ENCODE peak calls at places on chromosomes 16 and 17, in four cellular contexts. C is mucosa of descending colon, E is dorsolateral prefrontal cortex, V is left ventricle myocardium inferior. T is an unnamed sample.

GRCh38 chr17:27649929-27650328 is 18.9 kb downstream of the LGALS9 start:
- DNase-seq in C (no peak), E (no peak), V (peak), T (no peak)

GRCh38 chr16:51236583-51236982 is 85.5 kb upstream of the SALL1 start:
- DNase-seq in C (no peak), E (no peak), V (no peak), T (no peak)

GRCh38 chr17:77205396-77206124 is 64.8 kb downstream of the SEC14L1 start:
- DNase-seq in C (peak), E (no peak), V (no peak), T (no peak)

GRCh38 chr17:27986805-27987684 is 55.4 kb upstream of the NLK start:
- DNase-seq in C (no peak), E (no peak), V (no peak), T (no peak)

GRCh38 chr16:81451753-81452680 is 7.4 kb downstream of the CMIP start:
- DNase-seq in C (peak), E (peak), V (no peak), T (no peak)

GRCh38 chr17:32266389-32267269 is 997 bp downstream of the RHBDL3 start:
- DNase-seq in C (no peak), E (no peak), V (no peak), T (no peak)

GRCh38 chr17:6139447-6139832 is 69.3 kb downstream of the WSCD1 start:
- DNase-seq in C (no peak), E (no peak), V (no peak), T (no peak)

GRCh38 chr16:1125471-1125870 is 27.4 kb upstream of the CACNA1H start:
- DNase-seq in C (no peak), E (peak), V (no peak), T (no peak)

GRCh38 chr17:373616-374225 is 21.1 kb upstream of the RPH3AL start:
- DNase-seq in C (no peak), E (no peak), V (peak), T (peak)

GRCh38 chr17:65485388-65486299 is 75.8 kb downstream of the AXIN2 start:
- DNase-seq in C (no peak), E (no peak), V (peak), T (no peak)

GRCh38 chr16:67943619-67944503 is at the start of gene LCAT:
- DNase-seq in C (peak), E (peak), V (peak), T (no peak)

GRCh38 chr16:8962393-8963009 is 1.2 kb downstream of the USP7 start:
- DNase-seq in C (peak), E (no peak), V (no peak), T (peak)

GRCh38 chr17:70661342-70662222 is 492.2 kb downstream of the KCNJ2 start:
- DNase-seq in C (no peak), E (no peak), V (no peak), T (no peak)

GRCh38 chr16:85326794-85327181 is 214.5 kb upstream of the CIBAR2 start:
- DNase-seq in C (no peak), E (no peak), V (no peak), T (no peak)

GRCh38 chr17:2195729-2196128 is 107.9 kb downstream of the SMG6 start:
- DNase-seq in C (no peak), E (no peak), V (no peak), T (no peak)

GRCh38 chr17:64787255-64787920 is 125.3 kb upstream of the SMURF2 start:
- DNase-seq in C (peak), E (no peak), V (no peak), T (no peak)

GRCh38 chr16:14364386-14365199 is 265.5 kb downstream of the PARN start:
- DNase-seq in C (no peak), E (no peak), V (no peak), T (no peak)

GRCh38 chr16:9042943-9043680 is 48.3 kb upstream of the HAPSTR1 start:
- DNase-seq in C (no peak), E (no peak), V (no peak), T (no peak)

GRCh38 chr17:72974605-72975232 is 117.8 kb downstream of the SLC39A11 start:
- DNase-seq in C (no peak), E (no peak), V (no peak), T (no peak)

GRCh38 chr16:85661131-85662035 is 27.4 kb downstream of the GINS2 start:
- DNase-seq in C (peak), E (no peak), V (no peak), T (peak)

GRCh38 chr17:17196776-17197175 is 9.4 kb downstream of the PLD6 start:
- DNase-seq in C (no peak), E (no peak), V (no peak), T (no peak)

GRCh38 chr16:17983847-17984639 is 352.5 kb downstream of the NPIPA8 start:
- DNase-seq in C (no peak), E (no peak), V (no peak), T (no peak)

GRCh38 chr16:81797443-81797842 is 18.4 kb downstream of the PLCG2 start:
- DNase-seq in C (no peak), E (no peak), V (no peak), T (no peak)

GRCh38 chr17:72234951-72235350 is 114.1 kb downstream of the SOX9 start:
- DNase-seq in C (no peak), E (no peak), V (no peak), T (no peak)

GRCh38 chr17:48051278-48051677 is 3.1 kb downstream of the NFE2L1 start:
- DNase-seq in C (peak), E (no peak), V (no peak), T (no peak)

GRCh38 chr17:17739388-17740066 is 58.3 kb downstream of the RAI1 start:
- DNase-seq in C (peak), E (peak), V (no peak), T (no peak)

GRCh38 chr17:60231691-60232090 is 81.9 kb downstream of the CA4 start:
- DNase-seq in C (no peak), E (no peak), V (no peak), T (no peak)

GRCh38 chr17:60229189-60229802 is 79.5 kb downstream of the CA4 start:
- DNase-seq in C (no peak), E (no peak), V (no peak), T (no peak)

GRCh38 chr17:60230358-60230757 is 80.6 kb downstream of the CA4 start:
- DNase-seq in C (no peak), E (no peak), V (no peak), T (no peak)

DNA sequence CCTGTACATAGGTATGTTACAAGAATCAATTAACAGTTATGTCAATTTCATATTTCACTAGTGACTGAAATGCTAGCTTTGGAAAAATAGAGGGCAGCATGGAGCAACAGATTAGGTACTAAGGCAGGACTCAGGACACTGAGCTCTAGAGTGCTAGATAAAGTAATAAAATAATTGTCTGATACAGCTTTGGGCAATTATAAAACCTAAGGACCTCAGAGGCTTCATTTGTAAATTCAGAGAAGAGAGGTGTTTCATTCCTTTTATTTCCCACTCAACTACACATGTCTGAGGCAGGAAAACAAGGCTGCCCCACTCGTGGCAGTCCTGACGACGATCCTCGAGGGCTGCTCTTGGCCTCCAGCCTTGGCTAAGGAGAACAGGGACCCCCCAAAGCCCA is 81.5 kb downstream of the CA4 start:
- DNase-seq in C (no peak), E (no peak), V (no peak), T (no peak)
- TF ChIP-seq CTCF in C (peak), E (peak), V (peak), T (peak)

DNA sequence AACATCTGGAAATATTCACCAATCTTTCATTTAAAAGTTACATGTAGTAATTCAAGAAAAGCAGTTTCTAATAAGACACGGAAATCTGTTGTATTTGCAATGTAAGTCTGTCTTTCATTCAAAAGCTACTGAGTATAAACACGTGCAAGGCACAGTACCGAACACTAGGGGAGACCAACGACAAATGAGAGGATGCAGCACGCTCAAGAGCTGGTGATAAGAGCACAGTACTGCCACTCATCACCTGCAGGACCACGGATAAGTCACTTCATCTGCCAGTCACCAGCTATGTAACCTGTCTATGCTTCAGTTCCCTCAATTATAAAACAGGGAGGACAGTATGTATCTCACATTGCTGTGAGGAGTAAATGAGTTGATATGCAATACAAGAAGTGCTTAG is 67.1 kb downstream of the CLEC18A start:
- DNase-seq in C (no peak), E (no peak), V (no peak), T (no peak)
- TF ChIP-seq CTCF in C (no peak), E (peak), V (peak), T (peak)

GRCh38 chr16:16100631-16101030 is 122.7 kb downstream of the ABCC6 start:
- DNase-seq in C (no peak), E (no peak), V (no peak), T (no peak)
- TF ChIP-seq CTCF in C (no peak), E (no peak), V (no peak), T (no peak)

GRCh38 chr17:50177476-50177875 is 11.7 kb downstream of the SGCA start:
- DNase-seq in C (no peak), E (no peak), V (no peak), T (no peak)

GRCh38 chr17:50176559-50177471 is 11.0 kb downstream of the SGCA start:
- DNase-seq in C (no peak), E (no peak), V (no peak), T (no peak)

GRCh38 chr17:50180066-50180465 is 14.3 kb downstream of the SGCA start:
- DNase-seq in C (no peak), E (no peak), V (no peak), T (peak)

GRCh38 chr17:50180593-50180992 is 14.8 kb downstream of the SGCA start:
- DNase-seq in C (no peak), E (no peak), V (no peak), T (peak)

GRCh38 chr17:50177983-50178834 is 12.4 kb downstream of the SGCA start:
- DNase-seq in C (peak), E (no peak), V (peak), T (peak)
- TF ChIP-seq CTCF in C (peak), E (peak), V (peak), T (peak)

GRCh38 chr17:57722704-57723043 is 22.4 kb downstream of the CCDC182 start:
- DNase-seq in C (no peak), E (no peak), V (no peak), T (no peak)

GRCh38 chr17:57718878-57719277 is 26.2 kb downstream of the CCDC182 start:
- DNase-seq in C (no peak), E (no peak), V (no peak), T (no peak)

GRCh38 chr17:57723427-57724037 is 21.6 kb downstream of the CCDC182 start:
- DNase-seq in C (no peak), E (no peak), V (no peak), T (no peak)

GRCh38 chr17:57721967-57722703 is 23.0 kb downstream of the CCDC182 start:
- DNase-seq in C (no peak), E (no peak), V (no peak), T (no peak)

GRCh38 chr17:57720636-57721035 is 24.5 kb downstream of the CCDC182 start:
- DNase-seq in C (no peak), E (no peak), V (no peak), T (no peak)
- TF ChIP-seq CTCF in C (no peak), E (no peak), V (no peak), T (no peak)

GRCh38 chr16:58464916-58465731 is 34.8 kb upstream of the NDRG4 start:
- DNase-seq in C (no peak), E (no peak), V (no peak), T (no peak)
- TF ChIP-seq CTCF in C (no peak), E (no peak), V (peak), T (peak)

GRCh38 chr16:29011112-29011511 is 26.3 kb downstream of the LAT start:
- DNase-seq in C (no peak), E (no peak), V (no peak), T (no peak)
- TF ChIP-seq CTCF in C (no peak), E (no peak), V (no peak), T (no peak)

GRCh38 chr17:13885550-13885949 is 183.8 kb upstream of the COX10 start:
- DNase-seq in C (no peak), E (no peak), V (no peak), T (no peak)
- TF ChIP-seq CTCF in C (no peak), E (no peak), V (no peak), T (no peak)

DNA sequence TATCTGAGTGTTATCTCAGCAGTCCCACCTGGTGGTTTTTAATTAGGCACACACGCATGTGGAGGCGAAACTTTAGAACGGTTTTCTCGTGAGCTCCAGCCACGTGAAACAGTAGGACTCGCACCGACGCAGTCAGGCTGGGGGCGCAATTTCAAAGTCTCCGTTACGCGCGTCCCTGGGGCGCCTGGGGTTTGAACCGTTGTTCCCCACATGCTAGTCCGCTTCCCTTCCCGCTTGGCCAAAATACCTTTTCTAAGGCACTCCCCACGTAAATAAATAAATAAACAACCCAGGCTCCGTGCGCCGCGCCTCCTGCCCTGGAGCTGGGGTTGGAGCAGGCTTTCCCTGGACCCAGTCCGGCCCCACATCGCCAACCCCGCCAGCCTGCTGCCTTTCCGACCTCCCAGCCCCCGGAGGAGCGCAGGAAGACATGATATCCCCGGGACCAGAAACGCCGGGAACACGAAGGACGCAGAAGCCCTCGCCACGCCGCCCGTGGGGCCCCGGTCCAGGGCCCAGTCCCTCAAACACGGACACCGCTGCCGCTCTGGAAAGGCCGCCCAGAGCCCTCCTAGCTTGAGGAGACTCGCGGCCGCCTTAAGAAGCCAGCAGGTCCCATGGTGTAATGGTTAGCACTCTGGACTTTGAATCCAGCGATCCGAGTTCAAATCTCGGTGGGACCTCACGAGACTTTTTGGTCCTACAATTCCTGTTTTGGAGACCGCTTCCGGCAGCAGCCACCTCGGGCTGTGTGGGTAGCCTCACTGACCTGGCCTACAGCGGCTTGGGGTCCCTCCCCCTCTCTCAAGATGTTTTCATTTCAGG is 18.2 kb downstream of the GNGT2 start:
- DNase-seq in C (peak), E (peak), V (peak), T (no peak)
- TF ChIP-seq CTCF in C (no peak), E (peak), V (peak), T (peak)

DNA sequence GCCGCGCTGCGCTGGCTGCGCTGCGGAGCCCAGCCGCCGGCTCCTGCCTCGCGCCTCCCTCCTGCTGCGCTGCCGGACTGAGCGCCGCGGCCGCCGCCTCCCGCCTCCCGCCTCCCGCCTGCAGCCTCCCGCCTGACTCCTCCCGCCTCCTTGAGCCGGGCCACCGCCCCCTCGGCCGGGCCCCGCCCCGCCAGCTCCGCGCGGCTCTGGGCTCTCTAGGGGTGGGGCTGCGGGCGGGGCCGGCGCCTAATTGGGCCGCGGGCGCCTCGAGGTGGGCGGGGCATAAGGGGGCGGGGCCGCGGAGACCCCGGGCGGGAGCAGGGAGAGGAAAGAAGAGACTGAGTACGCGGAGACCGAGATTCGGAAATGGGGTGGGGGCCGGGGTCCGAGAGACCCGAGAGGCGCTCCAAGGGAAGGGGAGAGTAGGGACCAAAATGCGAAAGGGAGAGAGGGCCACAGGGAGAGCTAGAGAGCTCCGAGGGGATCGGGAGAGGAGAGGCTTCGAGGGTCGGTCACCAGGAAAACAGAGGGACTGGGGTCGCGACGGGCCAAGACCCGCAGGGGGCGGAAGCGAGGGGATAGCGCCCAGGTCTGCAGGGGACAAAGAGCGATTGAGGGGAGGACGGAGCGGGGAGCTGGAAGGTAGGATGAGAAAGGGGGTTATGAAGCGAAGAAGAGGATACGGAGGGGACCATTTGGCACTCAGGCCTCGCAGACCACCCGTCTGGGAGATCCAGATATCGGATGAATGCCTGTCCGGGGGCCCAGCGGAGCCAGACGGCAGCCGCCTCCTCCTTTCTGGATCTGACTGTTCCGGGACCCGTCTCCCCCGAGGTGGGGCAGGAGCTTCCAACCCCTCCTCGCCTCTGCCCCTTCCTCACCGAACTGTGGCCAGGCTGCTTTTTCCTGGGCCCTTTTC is at the start of gene C1QL1:
- DNase-seq in C (peak), E (peak), V (peak), T (no peak)
- TF ChIP-seq CTCF in C (no peak), E (no peak), V (no peak), T (peak)